ENCODE peak calls at places on chromosomes 6 and 20, in seven cellular contexts. Z is HCT116, H is NT2/D1, S is HepG2, D is K562, F is H1, C is GM12878. G is an unnamed sample.

GRCh38 chr6:151389640-151390275 is 1.6 kb downstream of the ZBTB2 start:
- DNase-seq in Z (no peak), H (no peak), S (peak; percentile 64), D (peak; percentile 53), F (no peak), C (no peak), G (peak; percentile 65)

GRCh38 chr6:15507221-15507620 is 155.6 kb downstream of the DTNBP1 start:
- DNase-seq in Z (no peak), H (no peak), S (no peak), D (no peak), F (no peak), C (no peak), G (no peak)

GRCh38 chr20:44212792-44213191 is 2.2 kb upstream of the OSER1 start:
- DNase-seq in Z (no peak), H (no peak), S (no peak), D (no peak), F (no peak), C (no peak), G (no peak)

GRCh38 chr20:32236819-32237218 is 29.1 kb downstream of the POFUT1 start:
- DNase-seq in Z (no peak), H (no peak), S (no peak), D (no peak), F (no peak), C (no peak), G (no peak)

GRCh38 chr6:41940759-41941279 is 789 bp downstream of the CCND3 start:
- DNase-seq in Z (no peak), H (no peak), S (no peak), D (no peak), F (no peak), C (no peak), G (peak; percentile 67)

GRCh38 chr20:38790210-38791053 is 15.1 kb upstream of the PPP1R16B start:
- DNase-seq in Z (peak; percentile 68), H (no peak), S (peak; percentile 47), D (peak; percentile 61), F (no peak), C (no peak), G (peak; percentile 51)

GRCh38 chr20:62387993-62388635 is 1.2 kb downstream of the RPS21 start:
- DNase-seq in Z (no peak), H (no peak), S (no peak), D (no peak), F (no peak), C (no peak), G (no peak)

GRCh38 chr6:162868397-162868796 is 140.6 kb downstream of the PACRG start:
- DNase-seq in Z (no peak), H (no peak), S (no peak), D (no peak), F (no peak), C (no peak), G (no peak)

GRCh38 chr6:17413313-17413750 is 19.9 kb downstream of the CAP2 start:
- DNase-seq in Z (no peak), H (no peak), S (no peak), D (no peak), F (no peak), C (no peak), G (no peak)

GRCh38 chr20:51385941-51386530 is 156.5 kb downstream of the NFATC2 start:
- DNase-seq in Z (peak; percentile 24), H (peak; percentile 62), S (peak; percentile 53), D (peak; percentile 43), F (no peak), C (no peak), G (peak; percentile 56)

GRCh38 chr6:56749632-56750151 is 107.0 kb upstream of the DST start:
- DNase-seq in Z (peak; percentile 91), H (no peak), S (peak; percentile 49), D (no peak), F (no peak), C (no peak), G (no peak)

GRCh38 chr6:164531745-164532144 is 777.7 kb downstream of the C6orf118 start:
- DNase-seq in Z (no peak), H (no peak), S (no peak), D (no peak), F (no peak), C (no peak), G (no peak)

GRCh38 chr6:119318730-119319129 is 30.8 kb downstream of the MAN1A1 start:
- DNase-seq in Z (no peak), H (no peak), S (no peak), D (no peak), F (no peak), C (no peak), G (no peak)

GRCh38 chr6:11947063-11947462 is 65.0 kb upstream of the HIVEP1 start:
- DNase-seq in Z (no peak), H (no peak), S (no peak), D (peak; percentile 43), F (no peak), C (no peak), G (no peak)

GRCh38 chr6:105424177-105424783 is 21.4 kb upstream of the PREP start:
- DNase-seq in Z (peak; percentile 62), H (peak; percentile 62), S (peak; percentile 37), D (peak; percentile 72), F (peak; percentile 64), C (no peak), G (peak; percentile 65)

GRCh38 chr20:20373046-20373706 is 5.3 kb downstream of the INSM1 start:
- DNase-seq in Z (no peak), H (no peak), S (no peak), D (no peak), F (no peak), C (no peak), G (no peak)

GRCh38 chr6:111552241-111552744 is 53.4 kb downstream of the TRAF3IP2 start:
- DNase-seq in Z (no peak), H (peak; percentile 48), S (no peak), D (no peak), F (peak; percentile 51), C (no peak), G (peak; percentile 55)

GRCh38 chr6:167660944-167661343 is 165.8 kb upstream of the AFDN start:
- DNase-seq in Z (no peak), H (no peak), S (no peak), D (no peak), F (no peak), C (no peak), G (no peak)

GRCh38 chr6:45118684-45119230 is 209.4 kb upstream of the RUNX2 start:
- DNase-seq in Z (no peak), H (no peak), S (no peak), D (no peak), F (no peak), C (no peak), G (no peak)

GRCh38 chr20:12970372-12970821 is 38.4 kb upstream of the SPTLC3 start:
- DNase-seq in Z (no peak), H (peak; percentile 6), S (peak; percentile 74), D (no peak), F (no peak), C (no peak), G (no peak)

GRCh38 chr6:40903456-40903855 is 135.6 kb downstream of the UNC5CL start:
- DNase-seq in Z (no peak), H (no peak), S (no peak), D (no peak), F (no peak), C (no peak), G (no peak)

GRCh38 chr20:50625986-50626677 is 65.2 kb downstream of the RIPOR3 start:
- DNase-seq in Z (peak; percentile 36), H (peak; percentile 68), S (peak; percentile 75), D (peak; percentile 74), F (no peak), C (no peak), G (peak; percentile 64)

GRCh38 chr20:2775139-2775538 is 25.3 kb downstream of the CPXM1 start:
- DNase-seq in Z (no peak), H (no peak), S (no peak), D (no peak), F (no peak), C (no peak), G (peak; percentile 39)

DNA sequence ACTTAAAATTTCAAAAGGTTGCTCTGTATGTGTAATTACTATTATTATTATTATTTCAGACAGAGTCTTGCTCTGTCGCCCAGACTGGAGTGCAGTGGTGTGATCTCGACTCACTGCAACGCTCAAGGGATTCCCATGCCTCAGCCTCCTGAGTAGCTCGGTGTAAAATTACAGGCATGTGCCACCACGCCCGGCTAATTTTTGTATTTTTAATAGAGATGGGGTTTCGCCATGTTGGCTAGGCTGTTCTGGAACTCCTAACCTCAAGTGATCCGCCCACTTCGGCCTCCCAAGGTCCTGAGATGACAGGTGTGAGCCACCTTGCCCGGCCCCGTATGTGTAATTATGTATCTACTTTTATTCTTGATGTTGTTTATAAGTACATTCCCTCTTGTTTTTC is 65.3 kb upstream of the ZNF217 start:
- DNase-seq in Z (no peak), H (no peak), S (no peak), D (no peak), F (no peak), C (no peak), G (no peak)
- TF ChIP-seq YY1 in Z (no peak), H (no peak), S (no peak), D (no peak), F (no peak), C (no peak), G (no peak)

GRCh38 chr6:34547921-34548644 is 8.0 kb downstream of the SPDEF start:
- DNase-seq in Z (no peak), H (no peak), S (no peak), D (no peak), F (no peak), C (no peak), G (no peak)
- TF ChIP-seq YY1 in Z (no peak), H (no peak), S (no peak), D (no peak), F (no peak), C (no peak), G (no peak)

DNA sequence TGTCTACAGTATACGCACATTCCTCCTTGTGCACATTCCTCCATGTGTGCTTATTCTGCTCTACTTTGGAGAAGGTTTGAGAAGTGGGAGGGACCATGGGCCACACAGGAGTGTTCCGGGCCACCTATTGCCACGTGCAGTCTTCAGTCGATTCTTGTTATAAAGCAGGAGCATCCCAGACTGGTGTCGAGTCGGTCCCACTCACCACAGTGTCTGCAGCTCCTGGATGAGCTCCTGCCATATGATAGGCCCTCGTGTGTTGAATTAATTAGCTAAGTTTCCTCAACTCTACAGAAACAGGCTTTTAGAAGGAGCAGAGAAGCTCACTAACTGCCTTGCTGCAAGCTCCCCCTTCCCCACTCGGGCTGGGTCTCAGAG is 22.6 kb downstream of the ENTPD6 start:
- DNase-seq in Z (no peak), H (no peak), S (no peak), D (no peak), F (no peak), C (no peak), G (no peak)
- TF ChIP-seq YY1 in Z (no peak), H (no peak), S (no peak), D (no peak), F (no peak), C (no peak), G (no peak)

GRCh38 chr6:4563877-4564276 is 212.3 kb upstream of the CDYL start:
- DNase-seq in Z (no peak), H (no peak), S (no peak), D (no peak), F (no peak), C (no peak), G (no peak)

GRCh38 chr6:4561078-4561435 is 215.1 kb upstream of the CDYL start:
- DNase-seq in Z (no peak), H (no peak), S (no peak), D (no peak), F (no peak), C (no peak), G (no peak)

GRCh38 chr6:4560225-4561077 is 215.8 kb upstream of the CDYL start:
- DNase-seq in Z (no peak), H (no peak), S (no peak), D (no peak), F (no peak), C (no peak), G (no peak)

GRCh38 chr6:4561773-4562172 is 214.4 kb upstream of the CDYL start:
- DNase-seq in Z (no peak), H (no peak), S (no peak), D (no peak), F (no peak), C (no peak), G (no peak)

GRCh38 chr6:4559281-4559875 is 216.8 kb upstream of the CDYL start:
- DNase-seq in Z (no peak), H (no peak), S (no peak), D (no peak), F (no peak), C (no peak), G (no peak)
- TF ChIP-seq YY1 in Z (no peak), H (no peak), S (no peak), D (no peak), F (no peak), C (no peak), G (no peak)

G was measured in SK-N-SH.